ENCODE peak calls at places on chromosomes 6 and 20, in eight cellular contexts. One of them, this sample, is unnamed.

GRCh38 chr6:142728910-142729481 is 216.0 kb downstream of the HIVEP2 start:
- DNase-seq in mesothelial cell of epicardium: no peak
- DNase-seq in nephron progenitor cell: no peak
- DNase-seq in lung microvascular endothelial cell: peak
- DNase-seq in stimulated activated CD4-positive, alpha-beta T cell treated with anti-CD3 and anti-CD28 coated beads, Interleukin-4, amount 100 ng/mL, for 24 hours: no peak
- DNase-seq in AG09319: peak
- DNase-seq in B cell: no peak
- DNase-seq in NCI-H510A treated with DMSO at 0.1 percent for 48 hours: no peak
- DNase-seq in this sample: no peak

GRCh38 chr20:56974499-56975250 is 291.8 kb downstream of the BMP7 start:
- DNase-seq in mesothelial cell of epicardium: peak
- DNase-seq in nephron progenitor cell: peak
- DNase-seq in lung microvascular endothelial cell: peak
- DNase-seq in stimulated activated CD4-positive, alpha-beta T cell treated with anti-CD3 and anti-CD28 coated beads, Interleukin-4, amount 100 ng/mL, for 24 hours: no peak
- DNase-seq in AG09319: peak
- DNase-seq in B cell: no peak
- DNase-seq in NCI-H510A treated with DMSO at 0.1 percent for 48 hours: no peak
- DNase-seq in this sample: no peak

GRCh38 chr20:51749674-51750036 is 18.5 kb downstream of the ATP9A start:
- DNase-seq in mesothelial cell of epicardium: no peak
- DNase-seq in nephron progenitor cell: no peak
- DNase-seq in lung microvascular endothelial cell: peak
- DNase-seq in stimulated activated CD4-positive, alpha-beta T cell treated with anti-CD3 and anti-CD28 coated beads, Interleukin-4, amount 100 ng/mL, for 24 hours: no peak
- DNase-seq in AG09319: no peak
- DNase-seq in B cell: no peak
- DNase-seq in NCI-H510A treated with DMSO at 0.1 percent for 48 hours: no peak
- DNase-seq in this sample: no peak

GRCh38 chr6:38155144-38155543 is 335.6 kb downstream of the ZFAND3 start:
- DNase-seq in mesothelial cell of epicardium: no peak
- DNase-seq in nephron progenitor cell: no peak
- DNase-seq in lung microvascular endothelial cell: peak
- DNase-seq in stimulated activated CD4-positive, alpha-beta T cell treated with anti-CD3 and anti-CD28 coated beads, Interleukin-4, amount 100 ng/mL, for 24 hours: no peak
- DNase-seq in AG09319: no peak
- DNase-seq in B cell: no peak
- DNase-seq in NCI-H510A treated with DMSO at 0.1 percent for 48 hours: no peak
- DNase-seq in this sample: no peak

GRCh38 chr6:22598386-22598785 is 29.0 kb downstream of the HDGFL1 start:
- DNase-seq in mesothelial cell of epicardium: no peak
- DNase-seq in nephron progenitor cell: no peak
- DNase-seq in lung microvascular endothelial cell: no peak
- DNase-seq in stimulated activated CD4-positive, alpha-beta T cell treated with anti-CD3 and anti-CD28 coated beads, Interleukin-4, amount 100 ng/mL, for 24 hours: no peak
- DNase-seq in AG09319: no peak
- DNase-seq in B cell: no peak
- DNase-seq in NCI-H510A treated with DMSO at 0.1 percent for 48 hours: peak
- DNase-seq in this sample: no peak

GRCh38 chr6:46757206-46757564 is 10.5 kb downstream of the ANKRD66 start:
- DNase-seq in mesothelial cell of epicardium: no peak
- DNase-seq in nephron progenitor cell: no peak
- DNase-seq in lung microvascular endothelial cell: no peak
- DNase-seq in stimulated activated CD4-positive, alpha-beta T cell treated with anti-CD3 and anti-CD28 coated beads, Interleukin-4, amount 100 ng/mL, for 24 hours: no peak
- DNase-seq in AG09319: no peak
- DNase-seq in B cell: no peak
- DNase-seq in NCI-H510A treated with DMSO at 0.1 percent for 48 hours: no peak
- DNase-seq in this sample: no peak

GRCh38 chr6:167987811-167988495 is 9.5 kb upstream of the KIF25 start:
- DNase-seq in mesothelial cell of epicardium: no peak
- DNase-seq in nephron progenitor cell: no peak
- DNase-seq in lung microvascular endothelial cell: no peak
- DNase-seq in stimulated activated CD4-positive, alpha-beta T cell treated with anti-CD3 and anti-CD28 coated beads, Interleukin-4, amount 100 ng/mL, for 24 hours: no peak
- DNase-seq in AG09319: no peak
- DNase-seq in B cell: no peak
- DNase-seq in NCI-H510A treated with DMSO at 0.1 percent for 48 hours: no peak
- DNase-seq in this sample: no peak

GRCh38 chr6:24245275-24245674 is 112.6 kb downstream of the DCDC2 start:
- DNase-seq in mesothelial cell of epicardium: no peak
- DNase-seq in nephron progenitor cell: no peak
- DNase-seq in lung microvascular endothelial cell: no peak
- DNase-seq in stimulated activated CD4-positive, alpha-beta T cell treated with anti-CD3 and anti-CD28 coated beads, Interleukin-4, amount 100 ng/mL, for 24 hours: no peak
- DNase-seq in AG09319: no peak
- DNase-seq in B cell: no peak
- DNase-seq in NCI-H510A treated with DMSO at 0.1 percent for 48 hours: no peak
- DNase-seq in this sample: no peak

GRCh38 chr6:5781966-5782556 is 224.7 kb downstream of the NRN1 start:
- DNase-seq in mesothelial cell of epicardium: no peak
- DNase-seq in nephron progenitor cell: no peak
- DNase-seq in lung microvascular endothelial cell: no peak
- DNase-seq in stimulated activated CD4-positive, alpha-beta T cell treated with anti-CD3 and anti-CD28 coated beads, Interleukin-4, amount 100 ng/mL, for 24 hours: no peak
- DNase-seq in AG09319: no peak
- DNase-seq in B cell: no peak
- DNase-seq in NCI-H510A treated with DMSO at 0.1 percent for 48 hours: no peak
- DNase-seq in this sample: no peak